ENCODE peak calls at places on chromosomes 13 and 19, in six cellular contexts. U is RWPE1, N is NCI-H460, Z is AG08396, P is COR-L47, I is NCI-H2081. M is an unnamed sample.

GRCh38 chr19:815775-816499 is 5.8 kb downstream of the PLPPR3 start:
- DNase-seq in U (no peak), Z (no peak), P (no peak), I (no peak), N (no peak), M (no peak)

GRCh38 chr13:36548129-36548528 is 115.8 kb downstream of the CCNA1 start:
- DNase-seq in U (no peak), P (peak; percentile 31), I (peak; percentile 50), Z (no peak), N (no peak), M (no peak)

GRCh38 chr13:23570931-23571330 is 719 bp downstream of the TNFRSF19 start:
- DNase-seq in I (no peak), Z (no peak), N (no peak), P (no peak), U (no peak), M (no peak)

GRCh38 chr19:16541526-16542044 is 652 bp downstream of the CHERP start:
- DNase-seq in Z (peak; percentile 48), N (no peak), I (no peak), P (no peak), U (no peak), M (no peak)

GRCh38 chr19:289651-290538 is 1.3 kb downstream of the PLPP2 start:
- DNase-seq in P (peak; percentile 87), Z (peak; percentile 59), I (peak; percentile 88), U (peak; percentile 87), N (peak; percentile 56), M (peak; percentile 25)

GRCh38 chr13:70987043-70987442 is 878.8 kb upstream of the KLHL1 start:
- DNase-seq in P (no peak), Z (no peak), I (no peak), N (no peak), U (no peak), M (no peak)

GRCh38 chr13:107370036-107370785 is 802.3 kb upstream of the ARGLU1 start:
- DNase-seq in N (peak; percentile 41), I (no peak), Z (peak; percentile 33), U (peak; percentile 5), P (no peak), M (no peak)

GRCh38 chr19:51018745-51019543 is 565 bp downstream of the KLK10 start:
- DNase-seq in Z (no peak), N (no peak), I (no peak), U (peak; percentile 42), P (no peak), M (peak; percentile 36)

GRCh38 chr13:23660249-23660648 is 90.0 kb downstream of the TNFRSF19 start:
- DNase-seq in N (no peak), I (no peak), Z (no peak), U (no peak), P (no peak), M (no peak)

GRCh38 chr13:45623516-45624090 is 8.1 kb upstream of the ERICH6B start:
- DNase-seq in Z (peak; percentile 32), U (peak; percentile 47), I (peak; percentile 6), P (no peak), N (peak; percentile 26), M (no peak)

GRCh38 chr19:5967994-5968430 is 9.9 kb downstream of the RANBP3 start:
- DNase-seq in Z (peak; percentile 82), N (peak; percentile 40), U (peak; percentile 85), P (peak; percentile 45), I (peak; percentile 17), M (peak; percentile 65)

GRCh38 chr19:16421982-16422381 is 49.8 kb downstream of the EPS15L1 start:
- DNase-seq in P (no peak), U (no peak), I (no peak), N (no peak), Z (no peak), M (no peak)

GRCh38 chr19:38843175-38843758 is 6.5 kb downstream of the HNRNPL start:
- DNase-seq in Z (no peak), U (no peak), I (no peak), N (no peak), P (no peak), M (no peak)

GRCh38 chr13:98976338-98976737 is 1.5 kb downstream of the DOCK9 start:
- DNase-seq in U (no peak), Z (no peak), N (no peak), I (no peak), P (no peak), M (no peak)

GRCh38 chr13:62799038-62799535 is 1383.4 kb upstream of the PCDH20 start:
- DNase-seq in N (no peak), P (no peak), U (no peak), I (no peak), Z (no peak), M (no peak)

GRCh38 chr13:113886561-113887112 is 22.8 kb upstream of the GAS6 start:
- DNase-seq in P (peak; percentile 68), Z (no peak), U (no peak), I (no peak), N (no peak), M (no peak)

GRCh38 chr19:15680923-15681322 is 8.0 kb downstream of the CYP4F12 start:
- DNase-seq in P (no peak), U (no peak), I (no peak), Z (no peak), N (no peak), M (no peak)

GRCh38 chr13:85665286-85665685 is 133.9 kb downstream of the SLITRK6 start:
- DNase-seq in N (peak; percentile 22), P (no peak), I (no peak), Z (peak; percentile 4), U (no peak), M (no peak)

GRCh38 chr19:38634757-38635482 is 12.5 kb upstream of the ACTN4 start:
- DNase-seq in P (no peak), U (peak; percentile 72), Z (peak; percentile 78), N (peak; percentile 50), I (peak; percentile 57), M (peak; percentile 86)

GRCh38 chr13:99589575-99589974 is 88.3 kb downstream of the TM9SF2 start:
- DNase-seq in U (no peak), I (no peak), N (no peak), P (no peak), Z (no peak), M (no peak)

GRCh38 chr13:31322702-31323101 is 122.9 kb downstream of the B3GLCT start:
- DNase-seq in Z (no peak), P (no peak), I (no peak), U (no peak), N (no peak), M (no peak)

GRCh38 chr19:35518313-35518712 is 4.9 kb upstream of the DMKN start:
- DNase-seq in N (no peak), P (no peak), I (no peak), Z (peak; percentile 91), U (peak; percentile 43), M (no peak)

GRCh38 chr13:110304256-110304655 is 2.7 kb downstream of the COL4A1 start:
- DNase-seq in Z (peak; percentile 42), P (no peak), U (no peak), N (no peak), I (no peak), M (no peak)

GRCh38 chr13:80957019-80957650 is 616.2 kb upstream of the SPRY2 start:
- DNase-seq in Z (no peak), N (no peak), P (no peak), U (no peak), I (no peak), M (no peak)

GRCh38 chr13:110014719-110015118 is 228.3 kb upstream of the IRS2 start:
- DNase-seq in I (peak; percentile 62), U (peak; percentile 15), Z (no peak), P (peak; percentile 94), N (no peak), M (no peak)

GRCh38 chr13:52010890-52011689 is at the start of gene ATP7B:
- DNase-seq in Z (peak; percentile 36), I (no peak), P (no peak), U (peak; percentile 17), N (no peak), M (no peak)

GRCh38 chr13:110415669-110416068 is 108.6 kb downstream of the COL4A2 start:
- DNase-seq in U (peak; percentile 74), I (no peak), Z (no peak), P (peak; percentile 62), N (no peak), M (no peak)

GRCh38 chr13:106535552-106536243 is at the start of gene EFNB2:
- DNase-seq in U (peak; percentile 98), Z (peak; percentile 99), P (peak; percentile 97), N (peak; percentile 82), I (peak; percentile 92), M (peak; percentile 97)

GRCh38 chr13:83765796-83766195 is 116.5 kb downstream of the SLITRK1 start:
- DNase-seq in I (no peak), N (no peak), U (no peak), Z (no peak), P (no peak), M (no peak)

GRCh38 chr19:55550321-55550650 is 4.9 kb upstream of the SBK3 start:
- DNase-seq in N (no peak), I (no peak), Z (no peak), P (no peak), U (no peak), M (no peak)

GRCh38 chr13:67355791-67356190 is 125.7 kb upstream of the PCDH9 start:
- DNase-seq in U (no peak), Z (no peak), P (no peak), N (no peak), I (no peak), M (peak; percentile 2)

GRCh38 chr13:48909088-48909389 is 66.7 kb upstream of the FNDC3A start:
- DNase-seq in P (no peak), N (no peak), Z (no peak), U (no peak), I (peak; percentile 5), M (no peak)

GRCh38 chr13:112619730-112620639 is 32.0 kb upstream of the TUBGCP3 start:
- DNase-seq in U (peak; percentile 42), N (no peak), I (peak; percentile 21), P (peak; percentile 98), Z (no peak), M (peak; percentile 37)

GRCh38 chr19:42091300-42092266 is 15.6 kb downstream of the ZNF574 start:
- DNase-seq in U (no peak), N (no peak), Z (peak; percentile 77), P (no peak), I (no peak), M (no peak)